ENCODE peak calls at places on chromosomes 16 and 17, in five cellular contexts. B is A549, J is IMR-90, O is SK-N-SH, G is K562. S is an unnamed sample.

GRCh38 chr16:89971495-89972243 is 23.1 kb downstream of the DEF8 start:
- DNase-seq in J (no peak), G (peak; percentile 60), B (no peak), O (no peak), S (no peak)

GRCh38 chr16:53429221-53429943 is 4.9 kb upstream of the RBL2 start:
- DNase-seq in J (peak; percentile 79), B (no peak), O (peak; percentile 48), G (peak; percentile 60), S (no peak)

GRCh38 chr17:80372922-80373570 is 41.9 kb upstream of the ENDOV start:
- DNase-seq in J (no peak), B (no peak), O (no peak), G (no peak), S (no peak)

GRCh38 chr16:80599466-80599865 is 58.7 kb downstream of the DYNLRB2 start:
- DNase-seq in J (peak; percentile 59), O (no peak), G (no peak), B (no peak), S (no peak)

GRCh38 chr16:21302898-21303528 is 24.9 kb upstream of the CRYM start:
- DNase-seq in O (no peak), B (peak; percentile 35), J (peak; percentile 93), G (peak; percentile 53), S (no peak)

GRCh38 chr17:41419712-41420111 is 4.7 kb downstream of the KRT37 start:
- DNase-seq in G (no peak), J (no peak), B (no peak), O (no peak), S (no peak)

GRCh38 chr17:17567114-17567513 is 24.4 kb downstream of the PEMT start:
- DNase-seq in J (no peak), O (no peak), G (no peak), B (no peak), S (no peak)

GRCh38 chr17:1035546-1036170 is 38.7 kb downstream of the TIMM22 start:
- DNase-seq in G (no peak), B (no peak), O (peak; percentile 52), J (no peak), S (no peak)

GRCh38 chr16:46817961-46818360 is 13.0 kb downstream of the C16orf87 start:
- DNase-seq in O (no peak), B (no peak), G (peak; percentile 45), J (peak; percentile 52), S (no peak)

GRCh38 chr17:80259642-80260535 is 763 bp upstream of the RNF213 start:
- DNase-seq in O (peak; percentile 99), J (peak; percentile 65), B (peak; percentile 95), G (peak; percentile 78), S (peak; percentile 81)

GRCh38 chr17:80460286-80460881 is 16.0 kb downstream of the NPTX1 start:
- DNase-seq in G (no peak), O (no peak), J (no peak), B (no peak), S (no peak)

GRCh38 chr16:75263963-75264445 is 12.6 kb upstream of the BCAR1 start:
- DNase-seq in O (peak; percentile 37), G (no peak), J (no peak), B (no peak), S (no peak)

GRCh38 chr17:8118769-8119574 is 658 bp upstream of the ALOXE3 start:
- DNase-seq in O (peak; percentile 87), B (peak; percentile 90), G (peak; percentile 85), J (peak; percentile 80), S (peak; percentile 96)

GRCh38 chr17:72419866-72420774 is 299.3 kb downstream of the SOX9 start:
- DNase-seq in J (no peak), G (no peak), B (no peak), O (no peak), S (no peak)

GRCh38 chr17:75549246-75550138 is 24.0 kb downstream of the LLGL2 start:
- DNase-seq in G (no peak), J (no peak), O (no peak), B (peak; percentile 74), S (no peak)

GRCh38 chr16:67934306-67935095 is 2.1 kb downstream of the PSMB10 start:
- DNase-seq in O (peak; percentile 54), G (peak; percentile 43), B (no peak), J (no peak), S (no peak)

GRCh38 chr17:9456265-9456664 is 119.4 kb downstream of the STX8 start:
- DNase-seq in O (no peak), B (no peak), J (no peak), G (peak; percentile 10), S (no peak)

GRCh38 chr16:72938426-72939164 is 109.3 kb downstream of the ZFHX3 start:
- DNase-seq in G (peak; percentile 3), J (peak; percentile 93), B (peak; percentile 51), O (no peak), S (no peak)

GRCh38 chr17:40022961-40023541 is 7.8 kb downstream of the CSF3 start:
- DNase-seq in J (no peak), B (no peak), G (no peak), O (no peak), S (no peak)

GRCh38 chr17:48814504-48814903 is 2.5 kb downstream of the TTLL6 start:
- DNase-seq in B (peak; percentile 97), G (peak; percentile 71), J (peak; percentile 37), O (peak; percentile 87), S (no peak)

GRCh38 chr16:424033-424622 is 1.3 kb upstream of the RAB11FIP3 start:
- DNase-seq in G (no peak), O (no peak), B (peak; percentile 50), J (peak; percentile 94), S (no peak)

GRCh38 chr17:1714488-1714979 is 4.4 kb upstream of the TLCD2 start:
- DNase-seq in G (peak; percentile 94), O (peak; percentile 63), B (peak; percentile 95), J (peak; percentile 97), S (peak; percentile 92)

GRCh38 chr16:89407925-89408300 is 82.4 kb downstream of the ANKRD11 start:
- DNase-seq in J (no peak), B (no peak), G (no peak), O (no peak), S (no peak)

GRCh38 chr16:84608281-84608680 is 9.6 kb downstream of the COTL1 start:
- DNase-seq in J (no peak), O (no peak), G (no peak), B (no peak), S (no peak)

GRCh38 chr17:28860363-28860808 is 5.6 kb downstream of the ERAL1 start:
- DNase-seq in B (no peak), G (peak; percentile 89), O (no peak), J (no peak), S (no peak)
- TF ChIP-seq RFX5 in B (no peak), G (no peak), O (no peak), J (no peak), S (no peak)

DNA sequence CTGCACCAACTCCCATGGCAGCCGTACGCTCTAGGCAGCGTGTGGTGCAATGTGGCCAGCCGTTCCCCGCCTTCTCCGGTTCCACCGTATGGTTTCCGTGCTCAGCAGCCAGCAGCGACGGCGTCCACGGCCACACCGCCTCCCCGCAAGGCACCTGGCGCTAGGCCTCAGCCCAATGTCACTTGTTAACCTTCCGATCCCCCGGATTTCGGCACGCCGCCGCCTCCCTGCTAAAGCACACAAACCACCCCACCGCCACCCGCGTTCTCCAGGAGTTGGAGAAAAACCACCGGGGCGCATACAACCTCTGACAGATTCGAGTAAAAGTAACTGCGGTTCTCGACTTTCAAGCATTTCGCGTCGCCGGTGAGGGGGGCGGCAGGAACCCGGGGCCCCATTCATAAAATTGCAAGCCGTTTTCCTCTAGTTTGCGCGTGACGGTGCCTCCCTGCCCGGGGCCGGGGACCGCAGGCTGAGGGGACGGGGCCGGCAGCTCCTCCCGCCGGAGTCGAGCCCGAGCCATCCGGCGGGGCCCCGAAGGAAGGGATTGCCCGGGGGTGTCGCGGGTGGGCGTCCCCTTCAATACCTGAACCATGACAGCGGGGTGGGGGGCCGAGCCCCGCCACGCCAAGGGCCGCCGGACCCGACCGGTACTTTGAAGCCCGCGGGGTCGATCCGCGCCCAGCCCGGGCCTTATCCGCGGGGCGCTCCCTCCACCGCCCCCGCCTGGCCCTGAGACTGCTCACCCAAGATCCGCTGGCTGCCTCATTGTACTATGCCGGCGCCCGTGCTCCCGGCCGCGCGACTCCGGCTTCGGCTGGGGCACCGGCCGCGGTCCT is at the start of gene TEX2:
- DNase-seq in O (peak; percentile 86), G (peak; percentile 62), J (no peak), B (peak; percentile 59), S (no peak)
- H3K27ac ChIP-seq in O (peak within 1 kb of the TSS; percentile 64), G (peak within 1 kb of the TSS; percentile 84), J (peak within 1 kb of the TSS; percentile 40), B (peak within 1 kb of the TSS; percentile 83), S (peak within 1 kb of the TSS; percentile 94)

DNA sequence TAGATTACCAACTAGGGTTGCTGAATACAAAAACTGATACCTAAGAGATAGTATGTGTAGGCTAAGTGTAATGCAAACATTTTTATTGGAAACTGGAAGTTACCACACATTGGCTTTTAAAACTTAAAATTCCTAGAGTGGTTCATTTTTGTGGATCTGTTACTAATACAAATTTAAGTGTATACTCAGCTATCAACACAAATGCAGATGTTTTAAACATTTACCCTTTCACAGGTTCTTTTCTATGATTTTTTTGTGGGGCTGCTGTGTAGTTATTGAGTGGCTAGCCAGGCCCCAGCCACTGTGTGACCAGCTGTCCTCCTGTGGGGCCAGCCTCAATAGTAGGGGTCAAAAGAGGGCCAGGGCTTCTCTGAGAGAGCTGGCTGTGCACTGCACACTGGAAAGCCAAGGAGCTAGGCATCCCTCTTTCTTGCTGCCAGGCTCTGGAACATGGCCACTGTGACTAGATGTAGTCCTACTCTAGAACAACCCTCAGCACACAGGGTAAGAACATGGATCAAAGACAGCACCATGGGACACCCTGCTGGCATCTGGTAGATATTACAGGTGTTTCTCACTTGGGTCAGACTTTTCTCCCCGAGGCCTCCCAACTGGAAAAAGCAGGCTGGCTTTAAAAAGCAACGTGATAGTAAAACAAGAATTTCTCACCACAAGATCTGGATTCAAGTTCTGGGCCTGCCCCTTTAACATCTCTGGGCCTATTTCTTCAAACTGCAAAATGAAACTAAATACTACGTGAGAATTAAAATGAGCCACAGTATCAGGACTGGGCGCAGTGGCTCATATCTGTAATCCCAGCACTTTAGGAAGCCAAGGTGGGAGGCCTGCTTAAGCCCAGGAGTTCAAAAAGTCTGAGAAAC is 7.3 kb upstream of the VEZF1 start:
- DNase-seq in O (peak; percentile 79), J (peak; percentile 81), B (peak; percentile 95), G (peak; percentile 81), S (no peak)
- TF ChIP-seq RFX5 in O (no peak), J (no peak), B (no peak), G (no peak), S (no peak)

GRCh38 chr16:12159672-12160071 is 183.1 kb downstream of the SNX29 start:
- DNase-seq in O (no peak), B (no peak), J (no peak), G (no peak), S (no peak)

GRCh38 chr16:12155235-12155634 is 178.7 kb downstream of the SNX29 start:
- DNase-seq in G (no peak), O (no peak), B (no peak), J (no peak), S (no peak)

GRCh38 chr16:12159028-12159427 is 182.5 kb downstream of the SNX29 start:
- DNase-seq in B (no peak), O (no peak), G (no peak), J (no peak), S (no peak)

GRCh38 chr16:12158428-12158827 is 181.9 kb downstream of the SNX29 start:
- DNase-seq in B (no peak), J (peak; percentile 88), O (no peak), G (no peak), S (no peak)

DNA sequence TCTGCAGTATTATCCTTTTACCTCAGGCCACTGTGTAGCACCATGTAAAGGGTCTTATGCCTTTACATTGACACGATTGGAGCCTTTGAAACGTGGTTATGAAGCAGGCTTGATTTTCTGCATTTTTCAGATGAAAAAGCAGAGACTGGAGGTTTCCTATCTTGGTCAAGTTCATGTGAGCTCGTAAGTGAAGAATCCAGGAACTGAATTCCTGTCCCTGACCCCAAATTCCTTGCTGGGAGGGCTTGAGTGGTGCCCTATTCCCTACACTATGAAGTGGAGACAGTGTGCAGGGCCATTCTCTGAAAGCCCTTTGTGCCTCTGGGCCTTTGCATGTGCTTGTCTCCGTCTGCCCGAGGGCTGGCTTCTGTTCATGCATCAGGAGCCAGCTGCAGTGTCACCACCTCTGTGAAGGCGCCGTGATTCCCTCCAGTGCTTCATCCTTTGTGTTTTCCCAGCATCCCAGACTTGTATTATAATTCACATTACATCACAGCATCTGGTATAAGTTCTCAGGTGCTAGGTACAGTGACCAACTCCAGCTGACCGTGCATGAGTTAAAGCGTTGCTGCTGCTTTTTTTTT is 181.1 kb downstream of the SNX29 start:
- DNase-seq in J (peak; percentile 67), G (no peak), O (no peak), B (no peak), S (no peak)
- H3K27ac ChIP-seq in J (peak overlapping the region; percentile 58), G (no peak overlapping the region), O (no peak overlapping the region), B (no peak overlapping the region), S (no peak overlapping the region)

S was measured in H1.